ENCODE peak calls at places on chromosomes 12 and 14, in seven cellular contexts. One of them, this sample, is unnamed.

GRCh38 chr12:65952737-65953209 is 128.5 kb downstream of the HMGA2 start:
- DNase-seq in lower leg skin: no peak
- DNase-seq in lower lobe of right lung: no peak
- DNase-seq in ascending aorta: no peak
- DNase-seq in WTC11: no peak
- DNase-seq in hepatocyte: no peak
- DNase-seq in epithelial cell of proximal tubule: no peak
- DNase-seq in this sample: no peak

GRCh38 chr14:34665785-34666425 is 36.0 kb upstream of the SNX6 start:
- DNase-seq in ascending aorta: no peak
- DNase-seq in lower leg skin: no peak
- DNase-seq in WTC11: no peak
- DNase-seq in hepatocyte: peak
- DNase-seq in lower lobe of right lung: no peak
- DNase-seq in epithelial cell of proximal tubule: no peak
- DNase-seq in this sample: peak

GRCh38 chr14:104688755-104689619 is at the start of gene INF2:
- DNase-seq in epithelial cell of proximal tubule: no peak
- DNase-seq in lower lobe of right lung: peak
- DNase-seq in lower leg skin: no peak
- DNase-seq in ascending aorta: no peak
- DNase-seq in WTC11: peak
- DNase-seq in hepatocyte: peak
- DNase-seq in this sample: peak

GRCh38 chr12:8687846-8688601 is 9.8 kb upstream of the RIMKLB start:
- DNase-seq in hepatocyte: peak
- DNase-seq in lower leg skin: no peak
- DNase-seq in WTC11: no peak
- DNase-seq in epithelial cell of proximal tubule: no peak
- DNase-seq in lower lobe of right lung: no peak
- DNase-seq in ascending aorta: peak
- DNase-seq in this sample: no peak

GRCh38 chr14:61586539-61587396 is 108.5 kb upstream of the HIF1A start:
- DNase-seq in epithelial cell of proximal tubule: no peak
- DNase-seq in lower leg skin: no peak
- DNase-seq in hepatocyte: no peak
- DNase-seq in ascending aorta: no peak
- DNase-seq in lower lobe of right lung: no peak
- DNase-seq in WTC11: no peak
- DNase-seq in this sample: no peak

GRCh38 chr12:106487664-106488063 is 95.1 kb upstream of the RFX4 start:
- DNase-seq in epithelial cell of proximal tubule: no peak
- DNase-seq in lower lobe of right lung: no peak
- DNase-seq in ascending aorta: no peak
- DNase-seq in hepatocyte: no peak
- DNase-seq in lower leg skin: no peak
- DNase-seq in WTC11: no peak
- DNase-seq in this sample: no peak

GRCh38 chr12:112517730-112518129 is 99.0 kb downstream of the PTPN11 start:
- DNase-seq in lower leg skin: no peak
- DNase-seq in ascending aorta: no peak
- DNase-seq in lower lobe of right lung: no peak
- DNase-seq in epithelial cell of proximal tubule: no peak
- DNase-seq in hepatocyte: no peak
- DNase-seq in WTC11: no peak
- DNase-seq in this sample: no peak

GRCh38 chr12:6434205-6435180 is 10.3 kb upstream of the CD27 start:
- DNase-seq in epithelial cell of proximal tubule: no peak
- DNase-seq in ascending aorta: no peak
- DNase-seq in lower leg skin: peak
- DNase-seq in lower lobe of right lung: no peak
- DNase-seq in WTC11: no peak
- DNase-seq in hepatocyte: no peak
- DNase-seq in this sample: peak

GRCh38 chr14:53412819-53413664 is 259.9 kb upstream of the DDHD1 start:
- DNase-seq in hepatocyte: no peak
- DNase-seq in epithelial cell of proximal tubule: no peak
- DNase-seq in lower leg skin: no peak
- DNase-seq in ascending aorta: no peak
- DNase-seq in WTC11: no peak
- DNase-seq in lower lobe of right lung: no peak
- DNase-seq in this sample: peak
- TF ChIP-seq CTCF in hepatocyte: peak
- TF ChIP-seq CTCF in epithelial cell of proximal tubule: peak
- TF ChIP-seq CTCF in lower leg skin: no peak
- TF ChIP-seq CTCF in ascending aorta: peak
- TF ChIP-seq CTCF in WTC11: no peak
- TF ChIP-seq CTCF in lower lobe of right lung: no peak
- TF ChIP-seq CTCF in this sample: peak

GRCh38 chr12:53483225-53483978 is 15.9 kb downstream of the MAP3K12 start:
- DNase-seq in hepatocyte: no peak
- DNase-seq in lower leg skin: no peak
- DNase-seq in ascending aorta: no peak
- DNase-seq in epithelial cell of proximal tubule: no peak
- DNase-seq in lower lobe of right lung: no peak
- DNase-seq in WTC11: no peak
- DNase-seq in this sample: no peak

GRCh38 chr12:53481108-53481442 is 18.2 kb downstream of the MAP3K12 start:
- DNase-seq in hepatocyte: no peak
- DNase-seq in lower lobe of right lung: no peak
- DNase-seq in lower leg skin: no peak
- DNase-seq in ascending aorta: no peak
- DNase-seq in WTC11: no peak
- DNase-seq in epithelial cell of proximal tubule: no peak
- DNase-seq in this sample: no peak

GRCh38 chr12:53480425-53481107 is 18.7 kb downstream of the MAP3K12 start:
- DNase-seq in lower lobe of right lung: no peak
- DNase-seq in epithelial cell of proximal tubule: no peak
- DNase-seq in hepatocyte: no peak
- DNase-seq in lower leg skin: no peak
- DNase-seq in ascending aorta: no peak
- DNase-seq in WTC11: no peak
- DNase-seq in this sample: no peak

GRCh38 chr12:53482626-53483165 is 16.6 kb downstream of the MAP3K12 start:
- DNase-seq in epithelial cell of proximal tubule: no peak
- DNase-seq in lower leg skin: no peak
- DNase-seq in WTC11: no peak
- DNase-seq in ascending aorta: no peak
- DNase-seq in lower lobe of right lung: no peak
- DNase-seq in hepatocyte: no peak
- DNase-seq in this sample: no peak

GRCh38 chr12:53481957-53482586 is 17.2 kb downstream of the MAP3K12 start:
- DNase-seq in lower leg skin: no peak
- DNase-seq in hepatocyte: peak
- DNase-seq in epithelial cell of proximal tubule: no peak
- DNase-seq in WTC11: peak
- DNase-seq in lower lobe of right lung: no peak
- DNase-seq in ascending aorta: no peak
- DNase-seq in this sample: peak
- TF ChIP-seq CTCF in lower leg skin: no peak
- TF ChIP-seq CTCF in hepatocyte: no peak
- TF ChIP-seq CTCF in epithelial cell of proximal tubule: peak
- TF ChIP-seq CTCF in WTC11: peak
- TF ChIP-seq CTCF in lower lobe of right lung: no peak
- TF ChIP-seq CTCF in ascending aorta: no peak
- TF ChIP-seq CTCF in this sample: peak

GRCh38 chr12:31702047-31702446 is 26.8 kb downstream of the AMN1 start:
- DNase-seq in hepatocyte: peak
- DNase-seq in epithelial cell of proximal tubule: no peak
- DNase-seq in WTC11: no peak
- DNase-seq in ascending aorta: no peak
- DNase-seq in lower lobe of right lung: no peak
- DNase-seq in lower leg skin: no peak
- DNase-seq in this sample: no peak
- TF ChIP-seq CTCF in hepatocyte: peak
- TF ChIP-seq CTCF in epithelial cell of proximal tubule: peak
- TF ChIP-seq CTCF in WTC11: no peak
- TF ChIP-seq CTCF in ascending aorta: peak
- TF ChIP-seq CTCF in lower lobe of right lung: peak
- TF ChIP-seq CTCF in lower leg skin: no peak
- TF ChIP-seq CTCF in this sample: no peak

GRCh38 chr14:99460793-99461192 is 19.9 kb downstream of the SETD3 start:
- DNase-seq in WTC11: no peak
- DNase-seq in epithelial cell of proximal tubule: no peak
- DNase-seq in hepatocyte: no peak
- DNase-seq in lower lobe of right lung: no peak
- DNase-seq in lower leg skin: no peak
- DNase-seq in ascending aorta: no peak
- DNase-seq in this sample: no peak
- TF ChIP-seq CTCF in WTC11: no peak
- TF ChIP-seq CTCF in epithelial cell of proximal tubule: no peak
- TF ChIP-seq CTCF in hepatocyte: no peak
- TF ChIP-seq CTCF in lower lobe of right lung: no peak
- TF ChIP-seq CTCF in lower leg skin: no peak
- TF ChIP-seq CTCF in ascending aorta: no peak
- TF ChIP-seq CTCF in this sample: no peak

GRCh38 chr12:10498042-10498441 is 7.6 kb upstream of the EIF2S3B start:
- DNase-seq in epithelial cell of proximal tubule: no peak
- DNase-seq in ascending aorta: no peak
- DNase-seq in hepatocyte: no peak
- DNase-seq in lower lobe of right lung: no peak
- DNase-seq in lower leg skin: no peak
- DNase-seq in WTC11: no peak
- DNase-seq in this sample: no peak

GRCh38 chr12:10497602-10498001 is 8.1 kb upstream of the EIF2S3B start:
- DNase-seq in epithelial cell of proximal tubule: no peak
- DNase-seq in WTC11: no peak
- DNase-seq in lower lobe of right lung: no peak
- DNase-seq in lower leg skin: no peak
- DNase-seq in hepatocyte: no peak
- DNase-seq in ascending aorta: no peak
- DNase-seq in this sample: peak

GRCh38 chr12:10505620-10506019 is at the start of gene EIF2S3B:
- DNase-seq in ascending aorta: no peak
- DNase-seq in epithelial cell of proximal tubule: no peak
- DNase-seq in lower leg skin: no peak
- DNase-seq in WTC11: no peak
- DNase-seq in hepatocyte: no peak
- DNase-seq in lower lobe of right lung: peak
- DNase-seq in this sample: no peak

GRCh38 chr12:10503460-10503859 is 2.2 kb upstream of the EIF2S3B start:
- DNase-seq in hepatocyte: no peak
- DNase-seq in lower lobe of right lung: no peak
- DNase-seq in lower leg skin: no peak
- DNase-seq in ascending aorta: no peak
- DNase-seq in WTC11: no peak
- DNase-seq in epithelial cell of proximal tubule: no peak
- DNase-seq in this sample: no peak

GRCh38 chr12:10501031-10501430 is 4.7 kb upstream of the EIF2S3B start:
- DNase-seq in lower lobe of right lung: no peak
- DNase-seq in epithelial cell of proximal tubule: peak
- DNase-seq in hepatocyte: no peak
- DNase-seq in lower leg skin: no peak
- DNase-seq in WTC11: no peak
- DNase-seq in ascending aorta: no peak
- DNase-seq in this sample: no peak
- TF ChIP-seq CTCF in lower lobe of right lung: peak
- TF ChIP-seq CTCF in epithelial cell of proximal tubule: peak
- TF ChIP-seq CTCF in hepatocyte: peak
- TF ChIP-seq CTCF in lower leg skin: no peak
- TF ChIP-seq CTCF in WTC11: no peak
- TF ChIP-seq CTCF in ascending aorta: no peak
- TF ChIP-seq CTCF in this sample: peak

DNA sequence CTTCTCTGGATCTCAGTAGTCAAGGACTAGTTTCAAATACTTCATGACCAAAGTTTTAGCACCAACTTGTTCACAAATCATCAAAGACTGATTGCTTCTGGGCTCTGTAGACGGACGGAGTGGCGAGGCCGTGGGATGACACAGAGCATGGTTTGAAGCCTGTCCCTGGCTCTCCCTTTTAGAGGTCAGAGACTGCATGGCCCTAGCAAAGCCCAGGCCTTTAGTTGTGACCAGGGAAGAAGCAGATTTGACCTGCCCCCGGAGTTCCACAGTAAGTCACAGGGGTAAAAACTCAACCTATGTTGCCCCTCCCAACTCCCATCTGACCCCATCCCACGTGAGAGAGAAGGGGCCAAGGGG is 90.4 kb downstream of the SYNE3 start:
- DNase-seq in lower leg skin: no peak
- DNase-seq in ascending aorta: no peak
- DNase-seq in epithelial cell of proximal tubule: no peak
- DNase-seq in WTC11: no peak
- DNase-seq in lower lobe of right lung: no peak
- DNase-seq in hepatocyte: no peak
- DNase-seq in this sample: no peak
- TF ChIP-seq CTCF in lower leg skin: no peak
- TF ChIP-seq CTCF in ascending aorta: no peak
- TF ChIP-seq CTCF in epithelial cell of proximal tubule: no peak
- TF ChIP-seq CTCF in WTC11: no peak
- TF ChIP-seq CTCF in lower lobe of right lung: no peak
- TF ChIP-seq CTCF in hepatocyte: no peak
- TF ChIP-seq CTCF in this sample: no peak

This sample was measured in activated CD8-positive, alpha-beta T cell treated with anti-CD3 and anti-CD28 coated beads for 36 hours.